ENCODE peak calls at places on chromosome 11, in eight cellular contexts. B is DND-41; Q is lung; T is vagina; E is esophagus squamous epithelium; U is A549; P is adrenal gland; I is CD8-positive, alpha-beta memory T cell. V is an unnamed sample. For H3K4me1, the result is how much of the 10 kb centered on the place peaks cover.

GRCh38 chr11:104893876-104894275 is 4.4 kb downstream of the CASP12 start:
- DNase-seq in B (no peak), Q (no peak), T (no peak), E (no peak), U (no peak), P (no peak), I (no peak), V (no peak)

GRCh38 chr11:40129276-40129675 is 1330.2 kb downstream of the LRRC4C start:
- DNase-seq in B (no peak), Q (no peak), T (no peak), E (no peak), U (no peak), P (no peak), I (no peak), V (no peak)

GRCh38 chr11:27075192-27075591 is 34.6 kb downstream of the BBOX1 start:
- DNase-seq in B (no peak), Q (no peak), T (no peak), E (no peak), U (no peak), P (no peak), I (no peak), V (no peak)

GRCh38 chr11:13328276-13328675 is 50.7 kb downstream of the BMAL1 start:
- DNase-seq in B (no peak), Q (no peak), T (no peak), E (no peak), U (no peak), P (no peak), I (no peak), V (no peak)

GRCh38 chr11:20453657-20454316 is 66.3 kb downstream of the PRMT3 start:
- DNase-seq in B (no peak), Q (no peak), T (no peak), E (no peak), U (no peak), P (no peak), I (no peak), V (no peak)

GRCh38 chr11:28826807-28827206 is 718.6 kb downstream of the METTL15 start:
- DNase-seq in B (no peak), Q (no peak), T (no peak), E (no peak), U (no peak), P (no peak), I (no peak), V (no peak)

GRCh38 chr11:2744166-2744565 is 44.4 kb upstream of the KCNQ1OT1 start:
- DNase-seq in B (no peak), Q (no peak), T (no peak), E (no peak), U (no peak), P (no peak), I (no peak), V (no peak)

GRCh38 chr11:134037093-134037908 is 31.6 kb upstream of the JAM3 start:
- DNase-seq in B (peak), Q (peak), T (no peak), E (no peak), U (no peak), P (peak), I (peak), V (peak)

GRCh38 chr11:14384338-14384737 is 25.4 kb upstream of the RRAS2 start:
- DNase-seq in B (no peak), Q (no peak), T (no peak), E (no peak), U (no peak), P (peak), I (no peak), V (no peak)

GRCh38 chr11:9758676-9759518 is 95.0 kb downstream of the SWAP70 start:
- DNase-seq in B (peak), Q (peak), T (no peak), E (no peak), U (peak), P (peak), I (peak), V (peak)

GRCh38 chr11:46055371-46055770 is 65.9 kb downstream of the PHF21A start:
- DNase-seq in B (no peak), Q (no peak), T (no peak), E (no peak), U (no peak), P (no peak), I (no peak), V (no peak)

GRCh38 chr11:124938206-124938765 is 2.4 kb upstream of the HEPACAM start:
- DNase-seq in B (no peak), Q (no peak), T (no peak), E (no peak), U (no peak), P (no peak), I (no peak), V (no peak)

GRCh38 chr11:27485930-27486773 is 13.6 kb upstream of the LGR4 start:
- DNase-seq in B (peak), Q (no peak), T (no peak), E (no peak), U (no peak), P (peak), I (peak), V (no peak)

GRCh38 chr11:120335596-120335927 is 651 bp upstream of the ARHGEF12 start:
- DNase-seq in B (no peak), Q (no peak), T (no peak), E (no peak), U (peak), P (no peak), I (peak), V (no peak)

GRCh38 chr11:104957280-104957679 is 11.1 kb downstream of the CASP4 start:
- DNase-seq in B (no peak), Q (no peak), T (no peak), E (no peak), U (no peak), P (no peak), I (no peak), V (no peak)

GRCh38 chr11:31005202-31005601 is 364.3 kb downstream of the DCDC1 start:
- DNase-seq in B (no peak), Q (no peak), T (no peak), E (no peak), U (no peak), P (no peak), I (no peak), V (no peak)

GRCh38 chr11:81070948-81071347 is 1630.1 kb upstream of the TENM4 start:
- DNase-seq in B (no peak), Q (no peak), T (no peak), E (no peak), U (no peak), P (no peak), I (no peak), V (no peak)

GRCh38 chr11:105619556-105619955 is 9.7 kb downstream of the GRIA4 start:
- DNase-seq in B (no peak), Q (no peak), T (no peak), E (no peak), U (no peak), P (no peak), I (no peak), V (no peak)

GRCh38 chr11:68470304-68470811 is 9.8 kb downstream of the PPP6R3 start:
- DNase-seq in B (no peak), Q (no peak), T (no peak), E (no peak), U (no peak), P (no peak), I (no peak), V (no peak)

GRCh38 chr11:30706276-30706675 is 120.1 kb upstream of the MPPED2 start:
- DNase-seq in B (no peak), Q (no peak), T (no peak), E (no peak), U (no peak), P (no peak), I (no peak), V (no peak)

GRCh38 chr11:117146521-117146920 is 2.4 kb downstream of the PAFAH1B2 start:
- DNase-seq in B (no peak), Q (no peak), T (no peak), E (no peak), U (no peak), P (peak), I (no peak), V (no peak)

GRCh38 chr11:6469599-6469998 is 4.1 kb downstream of the TRIM3 start:
- DNase-seq in B (no peak), Q (no peak), T (no peak), E (no peak), U (no peak), P (no peak), I (no peak), V (no peak)

GRCh38 chr11:109695696-109696095 is 273.7 kb downstream of the C11orf87 start:
- DNase-seq in B (no peak), Q (no peak), T (no peak), E (no peak), U (no peak), P (no peak), I (no peak), V (no peak)

GRCh38 chr11:134275534-134276395 is at the start of gene GLB1L3:
- DNase-seq in B (peak), Q (no peak), T (peak), E (no peak), U (peak), P (peak), I (peak), V (peak)

GRCh38 chr11:10990160-10990559 is 132.3 kb upstream of the ZBED5 start:
- DNase-seq in B (no peak), Q (no peak), T (no peak), E (no peak), U (no peak), P (no peak), I (no peak), V (no peak)

GRCh38 chr11:3137486-3138177 is 27.5 kb downstream of the OSBPL5 start:
- DNase-seq in B (peak), Q (no peak), T (no peak), E (no peak), U (no peak), P (no peak), I (no peak), V (no peak)

GRCh38 chr11:120780239-120780638 is 243.7 kb upstream of the TBCEL start:
- DNase-seq in B (no peak), Q (no peak), T (no peak), E (no peak), U (no peak), P (no peak), I (no peak), V (no peak)

GRCh38 chr11:69489031-69489745 is 7.7 kb downstream of the LINC01488 start:
- DNase-seq in B (no peak), Q (no peak), T (no peak), E (no peak), U (no peak), P (no peak), I (no peak), V (no peak)

GRCh38 chr11:8083871-8084281 is 2.9 kb downstream of the TUB start:
- DNase-seq in B (no peak), Q (no peak), T (no peak), E (no peak), U (no peak), P (no peak), I (no peak), V (no peak)

GRCh38 chr11:33898957-33899356 is 7.1 kb upstream of the LMO2 start:
- DNase-seq in B (no peak), Q (no peak), T (no peak), E (no peak), U (no peak), P (no peak), I (no peak), V (no peak)

GRCh38 chr11:120241277-120241676 is 1.3 kb downstream of the POU2F3 start:
- DNase-seq in B (no peak), Q (peak), T (no peak), E (no peak), U (no peak), P (no peak), I (no peak), V (no peak)

GRCh38 chr11:133038850-133039249 is 493.5 kb downstream of the OPCML start:
- DNase-seq in B (no peak), Q (no peak), T (no peak), E (no peak), U (no peak), P (no peak), I (no peak), V (no peak)

GRCh38 chr11:110878513-110878912 is 166.3 kb upstream of the ARHGAP20 start:
- DNase-seq in B (no peak), Q (no peak), T (no peak), E (no peak), U (no peak), P (no peak), I (no peak), V (no peak)

GRCh38 chr11:43504316-43504950 is 145.7 kb downstream of the TTC17 start:
- DNase-seq in B (peak), Q (no peak), T (no peak), E (no peak), U (peak), P (peak), I (no peak), V (no peak)

GRCh38 chr11:111185259-111185658 is 60.3 kb upstream of the POU2AF2 start:
- DNase-seq in B (no peak), Q (no peak), T (no peak), E (no peak), U (no peak), P (no peak), I (no peak), V (no peak)

GRCh38 chr11:7364660-7365059 is 113.0 kb downstream of the SYT9 start:
- DNase-seq in B (no peak), Q (no peak), T (no peak), E (no peak), U (no peak), P (no peak), I (no peak), V (no peak)

GRCh38 chr11:17542249-17542648 is 2.0 kb downstream of the USH1C start:
- DNase-seq in B (no peak), Q (no peak), T (no peak), E (no peak), U (no peak), P (no peak), I (no peak), V (no peak)

GRCh38 chr11:123838659-123839058 is 32.5 kb upstream of the OR6M1 start:
- DNase-seq in B (no peak), Q (no peak), T (no peak), E (no peak), U (no peak), P (no peak), I (no peak), V (no peak)

GRCh38 chr11:88420165-88420781 is 82.7 kb upstream of the CTSC start:
- DNase-seq in B (no peak), Q (peak), T (no peak), E (no peak), U (no peak), P (peak), I (no peak), V (no peak)

GRCh38 chr11:74008373-74009229 is at the start of gene UCP3:
- DNase-seq in B (peak), Q (no peak), T (no peak), E (no peak), U (no peak), P (no peak), I (no peak), V (no peak)

GRCh38 chr11:74009230-74009547 is 304 bp upstream of the UCP3 start:
- DNase-seq in B (no peak), Q (no peak), T (no peak), E (no peak), U (no peak), P (no peak), I (no peak), V (no peak)

GRCh38 chr11:74006743-74007304 is 2.1 kb downstream of the UCP3 start:
- DNase-seq in B (no peak), Q (no peak), T (no peak), E (no peak), U (no peak), P (no peak), I (no peak), V (no peak)

GRCh38 chr11:74005721-74006517 is 3.0 kb downstream of the UCP3 start:
- DNase-seq in B (no peak), Q (no peak), T (no peak), E (no peak), U (no peak), P (no peak), I (no peak), V (no peak)

GRCh38 chr11:74007691-74008372 is 1.1 kb downstream of the UCP3 start:
- DNase-seq in B (no peak), Q (no peak), T (no peak), E (no peak), U (no peak), P (no peak), I (no peak), V (no peak)
- H3K4me1 ChIP-seq in B (under half), Q (under half), T (under half), E (under half), U (under half), P (under half), I (half or more), V (half or more)

GRCh38 chr11:73380321-73380720 is 4.1 kb downstream of the RELT start:
- DNase-seq in B (no peak), Q (no peak), T (no peak), E (no peak), U (no peak), P (peak), I (no peak), V (no peak)
- H3K4me1 ChIP-seq in B (half or more), Q (under half), T (under half), E (half or more), U (under half), P (under half), I (under half), V (under half)

GRCh38 chr11:118619444-118620205 is 12.2 kb downstream of the PHLDB1 start:
- DNase-seq in B (no peak), Q (no peak), T (no peak), E (no peak), U (no peak), P (peak), I (no peak), V (no peak)
- H3K4me1 ChIP-seq in B (under half), Q (under half), T (half or more), E (half or more), U (half or more), P (half or more), I (under half), V (under half)

GRCh38 chr11:108115495-108116140 is 5.7 kb upstream of the ACAT1 start:
- DNase-seq in B (no peak), Q (peak), T (no peak), E (no peak), U (peak), P (peak), I (no peak), V (no peak)
- H3K4me1 ChIP-seq in B (under half), Q (under half), T (under half), E (under half), U (under half), P (under half), I (under half), V (under half)

GRCh38 chr11:96309001-96309642 is 33.9 kb downstream of the MAML2 start:
- DNase-seq in B (no peak), Q (no peak), T (no peak), E (no peak), U (no peak), P (no peak), I (no peak), V (no peak)

GRCh38 chr11:96307748-96308133 is 35.3 kb downstream of the MAML2 start:
- DNase-seq in B (no peak), Q (no peak), T (no peak), E (no peak), U (peak), P (no peak), I (no peak), V (no peak)

GRCh38 chr11:96306600-96306932 is 36.4 kb downstream of the MAML2 start:
- DNase-seq in B (no peak), Q (no peak), T (no peak), E (no peak), U (no peak), P (no peak), I (no peak), V (no peak)

GRCh38 chr11:96309643-96310017 is 33.4 kb downstream of the MAML2 start:
- DNase-seq in B (no peak), Q (no peak), T (no peak), E (no peak), U (no peak), P (no peak), I (no peak), V (no peak)

DNA sequence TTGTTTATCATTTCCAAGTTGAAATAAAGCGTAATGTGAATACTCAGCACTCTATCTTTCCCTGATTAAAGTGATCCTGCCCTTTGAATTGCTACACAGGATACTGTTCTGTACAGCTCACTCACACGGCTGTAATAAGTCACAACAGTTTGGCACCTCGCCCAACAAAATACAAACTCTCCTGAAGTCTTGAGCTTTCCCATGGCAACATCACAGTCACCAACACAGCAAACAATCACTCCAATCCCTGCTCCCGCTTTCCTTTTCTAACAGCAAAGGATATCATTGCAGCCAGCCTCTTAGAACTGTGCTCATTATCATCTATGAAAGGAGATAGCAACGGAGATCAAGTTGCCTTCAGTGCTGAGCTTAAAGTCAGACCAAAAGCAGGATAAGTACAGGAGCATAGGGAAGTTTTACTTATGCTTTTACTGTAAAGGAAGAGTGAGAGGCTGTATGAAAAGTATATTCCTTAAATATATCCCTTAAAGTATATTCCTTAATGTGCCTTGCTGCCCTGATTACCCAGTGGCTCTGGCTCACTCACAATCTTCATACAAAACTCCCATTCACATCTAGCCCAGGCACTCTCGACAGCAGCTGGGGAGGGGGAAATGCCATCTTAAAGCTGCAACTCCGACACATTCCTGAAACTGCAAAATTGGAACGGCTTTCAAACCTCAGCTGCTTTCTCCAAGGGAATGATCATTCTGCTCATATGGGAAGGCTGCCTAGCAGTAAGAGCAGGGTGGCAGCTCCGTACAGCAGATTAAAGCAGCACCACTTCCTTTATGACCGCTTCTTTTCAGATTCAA is 35.9 kb downstream of the MAML2 start:
- DNase-seq in B (no peak), Q (peak), T (no peak), E (peak), U (peak), P (peak), I (no peak), V (no peak)
- H3K4me1 ChIP-seq in B (under half), Q (under half), T (half or more), E (half or more), U (half or more), P (under half), I (under half), V (under half)

GRCh38 chr11:130528862-130529261 is 80.4 kb downstream of the ADAMTS15 start:
- DNase-seq in B (no peak), Q (no peak), T (no peak), E (no peak), U (no peak), P (no peak), I (no peak), V (no peak)

GRCh38 chr11:130528301-130528651 is 79.8 kb downstream of the ADAMTS15 start:
- DNase-seq in B (no peak), Q (no peak), T (no peak), E (no peak), U (no peak), P (no peak), I (no peak), V (no peak)

GRCh38 chr11:130533113-130533803 is 84.8 kb downstream of the ADAMTS15 start:
- DNase-seq in B (no peak), Q (no peak), T (no peak), E (no peak), U (no peak), P (no peak), I (no peak), V (no peak)

GRCh38 chr11:130533871-130534270 is 85.4 kb downstream of the ADAMTS15 start:
- DNase-seq in B (no peak), Q (no peak), T (no peak), E (no peak), U (no peak), P (no peak), I (no peak), V (no peak)

DNA sequence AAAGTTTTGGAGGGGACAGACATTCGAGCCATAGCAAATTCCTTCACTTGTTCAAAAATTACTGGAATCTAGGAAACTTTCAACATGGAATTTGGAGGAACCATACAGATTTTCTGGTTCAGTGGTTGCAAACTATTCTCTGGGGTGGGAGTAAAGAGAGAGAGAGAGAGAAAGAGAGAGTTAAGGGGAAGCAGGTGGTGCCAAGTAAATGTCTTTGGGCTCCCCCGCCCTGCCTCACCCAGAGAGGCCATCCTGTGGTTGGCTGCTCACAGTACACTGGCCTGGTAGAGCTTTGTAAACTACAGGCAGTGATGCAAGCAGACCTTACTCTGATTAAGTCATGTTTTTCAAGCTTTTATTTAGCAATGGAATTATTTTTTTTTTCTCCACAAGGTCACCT is 82.6 kb downstream of the ADAMTS15 start:
- DNase-seq in B (no peak), Q (no peak), T (no peak), E (no peak), U (no peak), P (no peak), I (no peak), V (no peak)
- H3K4me1 ChIP-seq in B (under half), Q (under half), T (under half), E (under half), U (under half), P (under half), I (under half), V (under half)

GRCh38 chr11:77468527-77468926 is 5.4 kb downstream of the PAK1 start:
- DNase-seq in B (no peak), Q (no peak), T (no peak), E (no peak), U (no peak), P (no peak), I (no peak), V (no peak)
- H3K4me1 ChIP-seq in B (under half), Q (under half), T (under half), E (under half), U (under half), P (under half), I (under half), V (under half)

V was measured in naive thymus-derived CD4-positive, alpha-beta T cell.